ENCODE peak calls at places on chromosomes 11 and 22, in ten cellular contexts. P is WTC11, X is GM20000, R is fibroblast of the aortic adventitia, C is AG04450, O is right lobe of liver, M is astrocyte of the cerebellum, W is mesothelial cell of epicardium, N is fibroblast of pulmonary artery, V is neural progenitor cell. Y is an unnamed sample.

GRCh38 chr22:21943571-21944448 is 8.8 kb downstream of the PPM1F start:
- DNase-seq in W (no peak), V (no peak), R (no peak), O (peak), N (no peak), X (no peak), M (no peak), C (no peak), P (no peak), Y (no peak)

GRCh38 chr11:57502870-57503269 is 12.6 kb downstream of the SLC43A1 start:
- DNase-seq in C (no peak), R (no peak), O (peak), V (no peak), M (no peak), N (no peak), W (no peak), X (no peak), P (no peak), Y (no peak)

GRCh38 chr11:72391638-72392423 is 42.5 kb downstream of the CLPB start:
- DNase-seq in N (no peak), O (no peak), V (no peak), X (peak), R (no peak), P (no peak), C (no peak), W (no peak), M (no peak), Y (no peak)

GRCh38 chr11:123597859-123598258 is 56.6 kb downstream of the SCN3B start:
- DNase-seq in M (no peak), P (no peak), N (no peak), W (no peak), C (no peak), R (no peak), X (no peak), O (no peak), V (no peak), Y (no peak)

GRCh38 chr11:31956310-31956709 is 134.6 kb upstream of the RCN1 start:
- DNase-seq in V (no peak), N (no peak), C (no peak), X (no peak), W (no peak), M (no peak), P (no peak), O (no peak), R (peak), Y (no peak)

GRCh38 chr22:18000441-18001039 is 23.8 kb downstream of the MICAL3 start:
- DNase-seq in O (peak), P (peak), N (no peak), V (peak), C (no peak), X (no peak), R (peak), M (no peak), W (no peak), Y (no peak)

GRCh38 chr11:50187220-50187619 is 154.5 kb downstream of the OR4C45 start:
- DNase-seq in X (no peak), C (no peak), O (no peak), W (no peak), M (no peak), V (no peak), P (no peak), N (no peak), R (no peak), Y (no peak)

GRCh38 chr11:45930031-45930794 is 7.8 kb downstream of the LARGE2 start:
- DNase-seq in W (no peak), V (no peak), O (no peak), C (no peak), N (no peak), P (no peak), R (no peak), M (no peak), X (peak), Y (no peak)

GRCh38 chr11:17547051-17547577 is at the start of gene OTOG:
- DNase-seq in W (no peak), M (no peak), P (peak), C (no peak), R (no peak), V (peak), X (no peak), O (no peak), N (no peak), Y (no peak)

GRCh38 chr11:28822596-28822995 is 714.4 kb downstream of the METTL15 start:
- DNase-seq in O (no peak), M (no peak), X (no peak), R (no peak), N (no peak), C (no peak), V (no peak), P (no peak), W (no peak), Y (no peak)

GRCh38 chr11:106670069-106670468 is 348.2 kb downstream of the GUCY1A2 start:
- DNase-seq in P (no peak), N (no peak), C (no peak), V (no peak), X (no peak), O (no peak), M (peak), R (no peak), W (no peak), Y (no peak)

GRCh38 chr11:60887531-60887930 is 18.9 kb downstream of the PRPF19 start:
- DNase-seq in P (peak), R (peak), C (no peak), X (peak), W (no peak), O (no peak), V (peak), M (peak), N (peak), Y (no peak)

GRCh38 chr11:66886317-66886588 is 29.4 kb downstream of the LRFN4 start:
- DNase-seq in M (no peak), W (no peak), O (no peak), N (no peak), C (no peak), R (no peak), P (no peak), X (no peak), V (no peak), Y (no peak)

GRCh38 chr22:37196539-37197450 is 8.7 kb upstream of the C1QTNF6 start:
- DNase-seq in O (peak), V (peak), P (no peak), R (peak), N (peak), X (no peak), C (peak), M (peak), W (no peak), Y (peak)

GRCh38 chr22:31093090-31093850 is 12.2 kb downstream of the SMTN start:
- DNase-seq in O (no peak), W (no peak), V (no peak), R (no peak), X (no peak), P (no peak), M (no peak), N (no peak), C (no peak), Y (no peak)

GRCh38 chr11:975824-976223 is 50.2 kb downstream of the AP2A2 start:
- DNase-seq in N (peak), P (peak), R (peak), M (peak), X (no peak), W (no peak), O (no peak), C (peak), V (peak), Y (no peak)

GRCh38 chr11:19076744-19077589 is 16.4 kb upstream of the MRGPRX2 start:
- DNase-seq in N (peak), V (peak), C (no peak), W (no peak), X (peak), R (peak), M (no peak), P (peak), O (peak), Y (no peak)

GRCh38 chr22:48644108-48644507 is 1183.6 kb downstream of the BRD1 start:
- DNase-seq in V (no peak), O (no peak), N (no peak), P (no peak), C (no peak), W (no peak), M (no peak), R (no peak), X (no peak), Y (no peak)

GRCh38 chr11:6864436-6864835 is 1.6 kb downstream of the OR10A2 start:
- DNase-seq in W (no peak), M (no peak), P (no peak), O (no peak), N (peak), C (no peak), V (no peak), R (peak), X (no peak), Y (no peak)

GRCh38 chr11:119875841-119876600 is 147.0 kb upstream of the NECTIN1 start:
- DNase-seq in N (no peak), W (no peak), C (no peak), M (no peak), O (no peak), P (no peak), V (no peak), X (no peak), R (peak), Y (no peak)

GRCh38 chr11:16367252-16367651 is 10.9 kb upstream of the SOX6 start:
- DNase-seq in X (peak), M (no peak), R (no peak), P (no peak), C (no peak), V (no peak), O (no peak), N (no peak), W (no peak), Y (no peak)

GRCh38 chr22:32839776-32840571 is 38.5 kb downstream of the TIMP3 start:
- DNase-seq in C (no peak), V (peak), X (no peak), O (no peak), W (no peak), R (peak), M (peak), N (peak), P (no peak), Y (no peak)

GRCh38 chr11:123580557-123581275 is 73.7 kb downstream of the SCN3B start:
- DNase-seq in V (peak), R (peak), M (no peak), W (peak), X (peak), C (no peak), P (peak), O (peak), N (peak), Y (peak)

GRCh38 chr11:67248653-67249052 is 17.6 kb upstream of the GRK2 start:
- DNase-seq in M (no peak), X (no peak), C (no peak), R (no peak), V (no peak), N (no peak), O (peak), W (no peak), P (no peak), Y (no peak)

GRCh38 chr11:90438069-90438468 is 215.2 kb upstream of the CHORDC1 start:
- DNase-seq in W (no peak), C (no peak), R (no peak), X (no peak), V (no peak), O (no peak), P (no peak), M (no peak), N (no peak), Y (no peak)

DNA sequence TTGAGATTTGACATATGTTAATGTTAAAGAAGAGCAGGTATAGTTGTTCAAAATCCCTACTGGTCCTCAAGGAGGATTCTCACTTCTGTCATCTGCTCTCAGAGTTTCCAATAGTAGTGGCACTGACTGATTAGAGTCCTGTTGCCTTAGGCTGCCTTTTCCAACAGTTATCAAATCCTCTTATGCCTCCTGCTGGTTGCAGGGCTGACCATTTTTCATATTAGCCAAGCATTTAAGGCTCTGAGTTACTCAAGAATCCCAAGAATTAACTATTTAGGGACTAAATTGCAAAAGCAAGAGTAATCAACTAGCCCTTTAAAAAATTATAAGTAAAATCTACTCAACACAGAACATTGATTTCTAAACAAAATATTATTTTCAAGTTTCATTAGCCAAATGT is 212.0 kb upstream of the CHORDC1 start:
- DNase-seq in P (no peak), V (peak), X (no peak), O (peak), M (no peak), W (no peak), N (no peak), R (no peak), C (no peak), Y (no peak)
- TF ChIP-seq CTCF in P (no peak), V (peak), X (no peak), O (peak), M (no peak), W (no peak), N (no peak), R (no peak), C (no peak), Y (no peak)

GRCh38 chr22:23939017-23939357 is 22.0 kb downstream of the GSTT2B start:
- DNase-seq in R (no peak), P (no peak), M (no peak), C (no peak), V (no peak), N (no peak), X (no peak), W (no peak), O (no peak), Y (no peak)

DNA sequence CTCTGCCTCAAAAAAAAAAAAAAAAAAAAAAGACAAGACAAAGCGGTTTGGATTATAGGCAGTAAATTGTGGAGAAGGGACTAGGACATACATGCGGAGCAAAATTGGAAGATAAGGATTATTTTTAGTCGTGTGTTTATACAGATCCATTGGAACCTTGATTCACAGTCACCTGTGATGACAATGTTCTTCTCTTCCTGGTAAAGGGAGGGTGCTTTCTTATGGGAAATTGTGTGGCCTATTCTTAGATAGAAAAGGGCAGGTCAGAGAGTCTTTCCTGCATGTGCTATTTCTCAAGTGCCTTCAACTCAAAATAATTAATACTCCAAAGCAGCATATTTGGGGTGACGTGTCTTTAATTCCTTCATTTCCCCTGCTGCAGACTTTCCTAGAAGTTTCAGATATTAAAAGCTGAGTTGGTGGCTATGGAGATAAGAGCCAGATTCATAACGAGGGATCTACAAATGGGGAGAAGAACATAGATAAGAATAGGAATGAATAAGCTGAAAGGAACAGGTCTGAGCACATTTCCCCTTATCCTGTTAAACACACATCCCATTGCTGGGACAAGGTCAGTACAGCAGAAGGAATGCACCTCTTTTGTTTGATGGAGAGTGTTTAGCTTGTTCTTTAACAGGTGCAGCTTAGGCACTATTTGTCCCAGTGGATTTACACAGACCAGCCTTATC is 22.5 kb downstream of the GSTT2B start:
- DNase-seq in W (no peak), R (no peak), P (no peak), N (no peak), M (no peak), O (no peak), V (peak), X (no peak), C (no peak), Y (no peak)
- TF ChIP-seq CTCF in W (no peak), R (no peak), P (no peak), N (no peak), M (no peak), O (no peak), V (no peak), X (no peak), C (no peak), Y (no peak)

DNA sequence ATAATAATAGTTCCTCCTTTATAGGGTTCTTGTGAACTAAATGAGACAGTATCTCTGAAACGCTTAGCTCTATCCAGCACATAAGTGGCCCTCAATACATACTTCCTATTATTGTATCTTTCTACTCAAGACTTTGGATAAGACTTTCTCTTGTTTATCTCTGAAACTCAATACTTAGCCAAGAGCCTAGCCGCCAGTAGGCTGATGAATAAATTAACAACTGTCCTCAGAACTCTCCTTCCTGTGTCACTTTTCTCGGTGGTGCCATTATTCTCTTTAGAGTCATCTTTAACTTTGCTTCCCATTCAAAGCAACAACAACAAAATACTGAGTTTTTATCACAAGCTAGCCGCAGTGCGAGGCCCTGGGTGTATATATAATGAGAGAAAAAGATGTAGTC is 86.9 kb downstream of the FAM83F start:
- DNase-seq in O (no peak), P (no peak), X (no peak), V (no peak), C (no peak), W (no peak), R (no peak), M (no peak), N (no peak), Y (no peak)
- TF ChIP-seq CTCF in O (no peak), P (no peak), X (no peak), V (no peak), C (no peak), W (no peak), R (no peak), M (no peak), N (no peak), Y (no peak)

DNA sequence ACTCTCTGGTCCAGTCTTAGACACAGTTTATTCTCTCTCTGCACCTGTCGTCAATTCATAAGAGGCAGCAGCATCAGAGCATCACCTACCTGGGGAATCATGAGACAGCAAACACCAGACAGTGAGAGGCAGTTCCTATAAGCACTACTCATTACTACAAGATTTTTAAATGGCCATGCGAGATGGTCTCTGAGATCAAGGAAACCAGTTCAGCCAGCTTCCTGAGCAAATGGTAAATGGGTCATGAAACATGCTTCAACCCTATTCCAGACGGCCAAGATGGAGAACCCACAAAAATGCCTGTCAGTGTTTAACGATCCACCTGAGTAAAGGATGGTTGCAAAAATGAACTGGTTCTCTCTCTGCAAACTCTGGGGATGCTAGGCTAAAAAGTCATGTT is 52.9 kb downstream of the SYTL2 start:
- DNase-seq in C (no peak), W (no peak), N (no peak), R (no peak), M (no peak), X (no peak), O (no peak), P (no peak), V (no peak), Y (no peak)
- TF ChIP-seq CTCF in C (no peak), W (no peak), N (no peak), R (no peak), M (no peak), X (no peak), O (no peak), P (no peak), V (no peak), Y (no peak)

DNA sequence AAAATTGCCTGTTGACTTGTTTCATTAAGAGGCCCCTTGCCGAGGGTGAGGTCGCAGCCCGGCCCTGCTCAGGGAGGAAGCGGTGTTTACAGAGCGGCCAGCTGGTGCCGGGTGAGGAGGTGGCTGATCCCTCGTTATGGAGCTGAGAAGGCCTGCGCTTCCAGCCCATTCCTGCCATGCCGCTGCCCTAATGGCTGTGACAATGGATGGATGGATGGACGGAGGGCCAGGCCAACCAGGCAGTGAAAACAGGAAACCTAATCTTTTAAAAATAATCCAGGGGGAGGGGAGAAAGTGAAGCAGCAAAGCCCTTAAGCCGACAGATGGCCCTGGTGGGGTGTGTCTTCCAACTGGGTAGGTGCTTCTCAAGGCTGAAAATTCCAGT is 38.5 kb downstream of the BCR start:
- DNase-seq in O (no peak), P (peak), M (no peak), W (no peak), R (no peak), V (peak), C (no peak), N (peak), X (no peak), Y (no peak)
- TF ChIP-seq CTCF in O (no peak), P (no peak), M (no peak), W (no peak), R (no peak), V (no peak), C (no peak), N (no peak), X (no peak), Y (no peak)

DNA sequence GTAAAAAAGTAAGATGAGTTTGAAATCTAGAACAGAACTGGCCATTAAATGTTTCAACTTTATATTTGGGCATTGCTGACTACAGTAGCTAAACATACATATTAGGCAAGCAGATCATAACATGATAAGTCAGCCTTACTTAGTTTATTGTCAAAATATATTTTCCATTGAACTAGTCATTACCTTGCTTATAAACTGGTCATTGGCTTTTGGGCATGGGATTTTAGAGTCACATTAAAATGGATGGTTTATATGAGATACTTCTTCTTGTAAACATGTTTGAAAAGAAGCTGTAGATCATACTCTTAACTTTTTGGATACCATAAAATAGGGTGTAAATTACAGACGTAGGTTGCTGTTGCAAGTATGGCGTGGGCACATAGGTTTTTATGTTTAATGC is 2.7 kb downstream of the HIPK3 start:
- DNase-seq in R (no peak), V (no peak), N (no peak), W (no peak), M (no peak), O (no peak), C (no peak), P (no peak), X (no peak), Y (no peak)
- TF ChIP-seq CTCF in R (no peak), V (no peak), N (no peak), W (no peak), M (no peak), O (no peak), C (no peak), P (no peak), X (no peak), Y (no peak)

GRCh38 chr11:93089474-93090102 is 108.2 kb downstream of the SLC36A4 start:
- DNase-seq in X (no peak), R (peak), N (peak), O (no peak), W (no peak), M (peak), V (peak), C (peak), P (peak), Y (no peak)
- TF ChIP-seq CTCF in X (peak), R (peak), N (peak), O (peak), W (no peak), M (peak), V (peak), C (peak), P (no peak), Y (no peak)